ENCODE peak calls at places on chromosome 18, in five cellular contexts. D, P, Y, R and H are unnamed samples.

GRCh38 chr18:39415471-39415870 is 1849.9 kb upstream of the CELF4 start:
- DNase-seq in D (no peak), P (no peak), Y (no peak), R (no peak), H (no peak)

GRCh38 chr18:59022167-59022945 is 117.3 kb upstream of the SEC11C start:
- DNase-seq in D (no peak), P (peak; percentile 50), Y (no peak), R (no peak), H (peak; percentile 62)

GRCh38 chr18:12543697-12544096 is 114.2 kb downstream of the SPIRE1 start:
- DNase-seq in D (no peak), P (no peak), Y (no peak), R (no peak), H (no peak)

GRCh38 chr18:49585781-49586663 is 24.2 kb downstream of the LIPG start:
- DNase-seq in D (no peak), P (no peak), Y (no peak), R (no peak), H (no peak)

GRCh38 chr18:54772081-54772480 is 56.2 kb upstream of the RAB27B start:
- DNase-seq in D (no peak), P (no peak), Y (no peak), R (no peak), H (no peak)

GRCh38 chr18:25365242-25365641 is 13.3 kb upstream of the ZNF521 start:
- DNase-seq in D (no peak), P (no peak), Y (no peak), R (no peak), H (no peak)

GRCh38 chr18:26843760-26844159 is 21.7 kb downstream of the AQP4 start:
- DNase-seq in D (no peak), P (no peak), Y (no peak), R (no peak), H (no peak)

GRCh38 chr18:77133920-77134496 is 1.4 kb upstream of the MBP start:
- DNase-seq in D (peak; percentile 48), P (peak; percentile 42), Y (peak; percentile 80), R (no peak), H (no peak)

GRCh38 chr18:74454279-74454741 is 2.8 kb downstream of the DIPK1C start:
- DNase-seq in D (no peak), P (no peak), Y (no peak), R (no peak), H (no peak)

GRCh38 chr18:8416212-8417019 is 192.8 kb upstream of the RAB12 start:
- DNase-seq in D (no peak), P (no peak), Y (no peak), R (peak; percentile 60), H (no peak)

GRCh38 chr18:9831723-9832199 is 54.0 kb upstream of the TXNDC2 start:
- DNase-seq in D (no peak), P (no peak), Y (no peak), R (no peak), H (no peak)

GRCh38 chr18:12857215-12857924 is 26.7 kb downstream of the PTPN2 start:
- DNase-seq in D (no peak), P (no peak), Y (no peak), R (no peak), H (no peak)

GRCh38 chr18:2971741-2972552 is 41.0 kb downstream of the LPIN2 start:
- DNase-seq in D (peak; percentile 50), P (peak; percentile 41), Y (peak; percentile 68), R (no peak), H (peak; percentile 55)
- H3K4me1 ChIP-seq in D (no peaks in the 10 kb centered on the region), P (peaks cover 14% of the 10 kb centered on the region), Y (peaks cover 3% of the 10 kb centered on the region), R (peaks cover 11% of the 10 kb centered on the region), H (peaks cover 71% of the 10 kb centered on the region)

DNA sequence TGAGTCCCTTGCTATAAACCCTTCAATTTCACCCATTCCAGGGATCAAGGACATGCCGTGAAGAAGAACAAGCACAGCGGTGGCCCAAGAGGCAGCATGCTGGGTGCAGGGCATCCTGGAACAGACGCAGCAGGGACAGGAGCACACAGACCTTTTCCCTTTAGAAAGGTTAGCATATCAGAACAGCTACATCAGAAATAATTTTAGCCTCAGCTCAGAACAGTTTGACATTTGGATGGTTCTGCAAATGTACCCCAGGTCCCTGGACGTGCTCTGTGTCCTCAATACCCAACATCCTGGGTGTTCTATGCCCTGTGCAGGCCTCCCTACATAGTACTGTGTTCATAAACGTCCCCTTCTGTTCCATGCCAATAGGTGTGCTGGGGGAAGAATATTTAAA is 80.4 kb downstream of the MYOM1 start:
- DNase-seq in D (no peak), P (no peak), Y (no peak), R (no peak), H (no peak)
- H3K4me1 ChIP-seq in D (no peaks in the 10 kb centered on the region), P (peaks cover 2% of the 10 kb centered on the region), Y (no peaks in the 10 kb centered on the region), R (no peaks in the 10 kb centered on the region), H (no peaks in the 10 kb centered on the region)

GRCh38 chr18:62802523-62802922 is 87.2 kb downstream of the PHLPP1 start:
- DNase-seq in D (no peak), P (no peak), Y (no peak), R (no peak), H (no peak)
- H3K4me1 ChIP-seq in D (no peaks in the 10 kb centered on the region), P (peaks cover 4% of the 10 kb centered on the region), Y (peaks cover 7% of the 10 kb centered on the region), R (peaks cover 33% of the 10 kb centered on the region), H (no peaks in the 10 kb centered on the region)

DNA sequence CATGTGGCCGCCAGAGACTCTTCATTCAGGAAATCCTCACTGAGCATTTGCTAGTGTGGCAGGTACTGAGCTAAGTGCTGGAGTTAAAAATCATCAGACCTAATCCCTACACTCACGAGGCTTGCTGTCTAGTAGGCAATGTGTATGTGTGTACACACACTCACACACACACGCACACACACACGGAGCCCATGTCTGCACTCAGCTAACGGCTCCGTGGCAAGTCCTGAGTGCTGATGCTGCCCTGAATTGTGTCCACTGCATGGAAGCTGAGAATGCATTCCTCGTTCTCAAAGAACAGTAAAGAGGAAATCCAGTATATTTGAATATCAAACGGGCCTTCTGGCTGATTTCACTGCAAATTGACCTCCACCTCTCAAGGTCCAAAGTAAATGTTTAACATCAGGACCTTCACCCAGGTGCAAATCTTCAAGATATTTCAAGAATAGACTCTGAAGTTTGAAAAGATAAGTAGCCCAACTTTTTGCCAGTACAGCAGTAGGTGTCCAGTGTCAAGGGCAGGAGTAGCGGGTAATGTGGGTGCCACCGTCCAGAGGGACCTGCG is 136.1 kb upstream of the TTC39C start:
- DNase-seq in D (no peak), P (no peak), Y (no peak), R (no peak), H (no peak)
- H3K4me1 ChIP-seq in D (no peaks in the 10 kb centered on the region), P (peaks cover 3% of the 10 kb centered on the region), Y (no peaks in the 10 kb centered on the region), R (no peaks in the 10 kb centered on the region), H (no peaks in the 10 kb centered on the region)